ENCODE peak calls at places on chromosomes 5 and 9, in ten cellular contexts. One of them, this sample, is unnamed.

GRCh38 chr5:172497591-172498255 is 43.4 kb upstream of the SH3PXD2B start:
- DNase-seq in cardiac muscle cell: no peak
- DNase-seq in T-helper 2 cell: no peak
- DNase-seq in H4: no peak
- DNase-seq in hippocampal formation: no peak
- DNase-seq in colonic mucosa: peak; percentile 12
- DNase-seq in dermis microvascular lymphatic vessel endothelial cell: no peak
- DNase-seq in stimulated activated CD4-positive, alpha-beta T cell treated with anti-CD3 and anti-CD28 coated beads, Interleukin-4, amount 100 ng/mL, for 1 hour: no peak
- DNase-seq in fibroblast of lung: no peak
- DNase-seq in kidney: no peak
- DNase-seq in this sample: no peak

GRCh38 chr5:136424835-136425694 is 59.7 kb upstream of the TRPC7 start:
- DNase-seq in cardiac muscle cell: peak; percentile 73
- DNase-seq in T-helper 2 cell: no peak
- DNase-seq in H4: peak; percentile 45
- DNase-seq in hippocampal formation: peak; percentile 46
- DNase-seq in colonic mucosa: peak; percentile 82
- DNase-seq in dermis microvascular lymphatic vessel endothelial cell: peak; percentile 51
- DNase-seq in stimulated activated CD4-positive, alpha-beta T cell treated with anti-CD3 and anti-CD28 coated beads, Interleukin-4, amount 100 ng/mL, for 1 hour: peak; percentile 11
- DNase-seq in fibroblast of lung: peak; percentile 8
- DNase-seq in kidney: peak; percentile 84
- DNase-seq in this sample: peak; percentile 71

GRCh38 chr5:150651382-150651781 is 9.7 kb upstream of the MYOZ3 start:
- DNase-seq in cardiac muscle cell: no peak
- DNase-seq in T-helper 2 cell: no peak
- DNase-seq in H4: no peak
- DNase-seq in hippocampal formation: no peak
- DNase-seq in colonic mucosa: no peak
- DNase-seq in dermis microvascular lymphatic vessel endothelial cell: no peak
- DNase-seq in stimulated activated CD4-positive, alpha-beta T cell treated with anti-CD3 and anti-CD28 coated beads, Interleukin-4, amount 100 ng/mL, for 1 hour: no peak
- DNase-seq in fibroblast of lung: no peak
- DNase-seq in kidney: no peak
- DNase-seq in this sample: no peak

GRCh38 chr9:30197954-30198353 is 2186.5 kb upstream of the ACO1 start:
- DNase-seq in cardiac muscle cell: no peak
- DNase-seq in T-helper 2 cell: no peak
- DNase-seq in H4: peak; percentile 72
- DNase-seq in hippocampal formation: no peak
- DNase-seq in colonic mucosa: no peak
- DNase-seq in dermis microvascular lymphatic vessel endothelial cell: peak; percentile 19
- DNase-seq in stimulated activated CD4-positive, alpha-beta T cell treated with anti-CD3 and anti-CD28 coated beads, Interleukin-4, amount 100 ng/mL, for 1 hour: no peak
- DNase-seq in fibroblast of lung: no peak
- DNase-seq in kidney: no peak
- DNase-seq in this sample: no peak

GRCh38 chr5:150656191-150657132 is 4.6 kb upstream of the MYOZ3 start:
- DNase-seq in cardiac muscle cell: peak; percentile 73
- DNase-seq in T-helper 2 cell: peak; percentile 73
- DNase-seq in H4: no peak
- DNase-seq in hippocampal formation: peak; percentile 74
- DNase-seq in colonic mucosa: peak; percentile 79
- DNase-seq in dermis microvascular lymphatic vessel endothelial cell: peak; percentile 69
- DNase-seq in stimulated activated CD4-positive, alpha-beta T cell treated with anti-CD3 and anti-CD28 coated beads, Interleukin-4, amount 100 ng/mL, for 1 hour: peak; percentile 70
- DNase-seq in fibroblast of lung: peak; percentile 52
- DNase-seq in kidney: peak; percentile 93
- DNase-seq in this sample: peak; percentile 77

GRCh38 chr5:78317515-78317914 is 23.0 kb upstream of the AP3B1 start:
- DNase-seq in cardiac muscle cell: no peak
- DNase-seq in T-helper 2 cell: no peak
- DNase-seq in H4: no peak
- DNase-seq in hippocampal formation: no peak
- DNase-seq in colonic mucosa: no peak
- DNase-seq in dermis microvascular lymphatic vessel endothelial cell: no peak
- DNase-seq in stimulated activated CD4-positive, alpha-beta T cell treated with anti-CD3 and anti-CD28 coated beads, Interleukin-4, amount 100 ng/mL, for 1 hour: no peak
- DNase-seq in fibroblast of lung: no peak
- DNase-seq in kidney: no peak
- DNase-seq in this sample: no peak

GRCh38 chr9:74218374-74219063 is 278.6 kb upstream of the RORB start:
- DNase-seq in cardiac muscle cell: no peak
- DNase-seq in T-helper 2 cell: no peak
- DNase-seq in H4: no peak
- DNase-seq in hippocampal formation: no peak
- DNase-seq in colonic mucosa: no peak
- DNase-seq in dermis microvascular lymphatic vessel endothelial cell: no peak
- DNase-seq in stimulated activated CD4-positive, alpha-beta T cell treated with anti-CD3 and anti-CD28 coated beads, Interleukin-4, amount 100 ng/mL, for 1 hour: no peak
- DNase-seq in fibroblast of lung: no peak
- DNase-seq in kidney: peak; percentile 18
- DNase-seq in this sample: no peak

GRCh38 chr5:132773601-132774355 is 3.3 kb downstream of the SEPTIN8 start:
- DNase-seq in cardiac muscle cell: no peak
- DNase-seq in T-helper 2 cell: no peak
- DNase-seq in H4: no peak
- DNase-seq in hippocampal formation: no peak
- DNase-seq in colonic mucosa: no peak
- DNase-seq in dermis microvascular lymphatic vessel endothelial cell: no peak
- DNase-seq in stimulated activated CD4-positive, alpha-beta T cell treated with anti-CD3 and anti-CD28 coated beads, Interleukin-4, amount 100 ng/mL, for 1 hour: no peak
- DNase-seq in fibroblast of lung: no peak
- DNase-seq in kidney: no peak
- DNase-seq in this sample: no peak

GRCh38 chr9:114366334-114367128 is 21.3 kb downstream of the AKNA start:
- DNase-seq in cardiac muscle cell: peak; percentile 92
- DNase-seq in T-helper 2 cell: peak; percentile 76
- DNase-seq in H4: peak; percentile 92
- DNase-seq in hippocampal formation: no peak
- DNase-seq in colonic mucosa: no peak
- DNase-seq in dermis microvascular lymphatic vessel endothelial cell: no peak
- DNase-seq in stimulated activated CD4-positive, alpha-beta T cell treated with anti-CD3 and anti-CD28 coated beads, Interleukin-4, amount 100 ng/mL, for 1 hour: no peak
- DNase-seq in fibroblast of lung: peak; percentile 97
- DNase-seq in kidney: peak; percentile 57
- DNase-seq in this sample: no peak

GRCh38 chr9:134373269-134373668 is 47.0 kb downstream of the RXRA start:
- DNase-seq in cardiac muscle cell: no peak
- DNase-seq in T-helper 2 cell: peak; percentile 21
- DNase-seq in H4: no peak
- DNase-seq in hippocampal formation: no peak
- DNase-seq in colonic mucosa: no peak
- DNase-seq in dermis microvascular lymphatic vessel endothelial cell: no peak
- DNase-seq in stimulated activated CD4-positive, alpha-beta T cell treated with anti-CD3 and anti-CD28 coated beads, Interleukin-4, amount 100 ng/mL, for 1 hour: no peak
- DNase-seq in fibroblast of lung: no peak
- DNase-seq in kidney: no peak
- DNase-seq in this sample: no peak

GRCh38 chr9:98781588-98782383 is 14.6 kb downstream of the ANKS6 start:
- DNase-seq in cardiac muscle cell: no peak
- DNase-seq in T-helper 2 cell: no peak
- DNase-seq in H4: no peak
- DNase-seq in hippocampal formation: no peak
- DNase-seq in colonic mucosa: peak; percentile 61
- DNase-seq in dermis microvascular lymphatic vessel endothelial cell: no peak
- DNase-seq in stimulated activated CD4-positive, alpha-beta T cell treated with anti-CD3 and anti-CD28 coated beads, Interleukin-4, amount 100 ng/mL, for 1 hour: no peak
- DNase-seq in fibroblast of lung: no peak
- DNase-seq in kidney: peak; percentile 84
- DNase-seq in this sample: peak; percentile 76

GRCh38 chr5:67623078-67623477 is 426.5 kb upstream of the CD180 start:
- DNase-seq in cardiac muscle cell: no peak
- DNase-seq in T-helper 2 cell: no peak
- DNase-seq in H4: no peak
- DNase-seq in hippocampal formation: no peak
- DNase-seq in colonic mucosa: no peak
- DNase-seq in dermis microvascular lymphatic vessel endothelial cell: no peak
- DNase-seq in stimulated activated CD4-positive, alpha-beta T cell treated with anti-CD3 and anti-CD28 coated beads, Interleukin-4, amount 100 ng/mL, for 1 hour: no peak
- DNase-seq in fibroblast of lung: no peak
- DNase-seq in kidney: no peak
- DNase-seq in this sample: no peak

GRCh38 chr5:138472353-138472752 is 7.1 kb downstream of the EGR1 start:
- DNase-seq in cardiac muscle cell: no peak
- DNase-seq in T-helper 2 cell: no peak
- DNase-seq in H4: no peak
- DNase-seq in hippocampal formation: no peak
- DNase-seq in colonic mucosa: no peak
- DNase-seq in dermis microvascular lymphatic vessel endothelial cell: no peak
- DNase-seq in stimulated activated CD4-positive, alpha-beta T cell treated with anti-CD3 and anti-CD28 coated beads, Interleukin-4, amount 100 ng/mL, for 1 hour: no peak
- DNase-seq in fibroblast of lung: no peak
- DNase-seq in kidney: no peak
- DNase-seq in this sample: no peak

GRCh38 chr9:114271556-114272510 is 51.1 kb upstream of the ORM1 start:
- DNase-seq in cardiac muscle cell: peak; percentile 75
- DNase-seq in T-helper 2 cell: no peak
- DNase-seq in H4: no peak
- DNase-seq in hippocampal formation: peak; percentile 48
- DNase-seq in colonic mucosa: no peak
- DNase-seq in dermis microvascular lymphatic vessel endothelial cell: peak; percentile 79
- DNase-seq in stimulated activated CD4-positive, alpha-beta T cell treated with anti-CD3 and anti-CD28 coated beads, Interleukin-4, amount 100 ng/mL, for 1 hour: no peak
- DNase-seq in fibroblast of lung: peak; percentile 72
- DNase-seq in kidney: peak; percentile 69
- DNase-seq in this sample: no peak

GRCh38 chr5:147689436-147689835 is 93.1 kb downstream of the JAKMIP2 start:
- DNase-seq in cardiac muscle cell: no peak
- DNase-seq in T-helper 2 cell: no peak
- DNase-seq in H4: no peak
- DNase-seq in hippocampal formation: no peak
- DNase-seq in colonic mucosa: no peak
- DNase-seq in dermis microvascular lymphatic vessel endothelial cell: no peak
- DNase-seq in stimulated activated CD4-positive, alpha-beta T cell treated with anti-CD3 and anti-CD28 coated beads, Interleukin-4, amount 100 ng/mL, for 1 hour: no peak
- DNase-seq in fibroblast of lung: peak; percentile 71
- DNase-seq in kidney: no peak
- DNase-seq in this sample: no peak

GRCh38 chr5:159316519-159317383 is 13.5 kb downstream of the IL12B start:
- DNase-seq in cardiac muscle cell: peak; percentile 79
- DNase-seq in T-helper 2 cell: no peak
- DNase-seq in H4: peak; percentile 54
- DNase-seq in hippocampal formation: no peak
- DNase-seq in colonic mucosa: peak; percentile 30
- DNase-seq in dermis microvascular lymphatic vessel endothelial cell: peak; percentile 61
- DNase-seq in stimulated activated CD4-positive, alpha-beta T cell treated with anti-CD3 and anti-CD28 coated beads, Interleukin-4, amount 100 ng/mL, for 1 hour: peak; percentile 30
- DNase-seq in fibroblast of lung: peak; percentile 76
- DNase-seq in kidney: no peak
- DNase-seq in this sample: peak; percentile 52

GRCh38 chr9:90774682-90775081 is 26.9 kb upstream of the SYK start:
- DNase-seq in cardiac muscle cell: no peak
- DNase-seq in T-helper 2 cell: no peak
- DNase-seq in H4: no peak
- DNase-seq in hippocampal formation: no peak
- DNase-seq in colonic mucosa: no peak
- DNase-seq in dermis microvascular lymphatic vessel endothelial cell: no peak
- DNase-seq in stimulated activated CD4-positive, alpha-beta T cell treated with anti-CD3 and anti-CD28 coated beads, Interleukin-4, amount 100 ng/mL, for 1 hour: no peak
- DNase-seq in fibroblast of lung: no peak
- DNase-seq in kidney: no peak
- DNase-seq in this sample: no peak

GRCh38 chr9:14320272-14321245 is 6.6 kb upstream of the NFIB start:
- DNase-seq in cardiac muscle cell: peak; percentile 97
- DNase-seq in T-helper 2 cell: no peak
- DNase-seq in H4: peak; percentile 91
- DNase-seq in hippocampal formation: no peak
- DNase-seq in colonic mucosa: peak; percentile 54
- DNase-seq in dermis microvascular lymphatic vessel endothelial cell: peak; percentile 81
- DNase-seq in stimulated activated CD4-positive, alpha-beta T cell treated with anti-CD3 and anti-CD28 coated beads, Interleukin-4, amount 100 ng/mL, for 1 hour: no peak
- DNase-seq in fibroblast of lung: peak; percentile 99
- DNase-seq in kidney: no peak
- DNase-seq in this sample: peak; percentile 43

GRCh38 chr9:126395439-126396212 is 69.0 kb downstream of the MVB12B start:
- DNase-seq in cardiac muscle cell: peak; percentile 49
- DNase-seq in T-helper 2 cell: no peak
- DNase-seq in H4: peak; percentile 54
- DNase-seq in hippocampal formation: no peak
- DNase-seq in colonic mucosa: no peak
- DNase-seq in dermis microvascular lymphatic vessel endothelial cell: peak; percentile 70
- DNase-seq in stimulated activated CD4-positive, alpha-beta T cell treated with anti-CD3 and anti-CD28 coated beads, Interleukin-4, amount 100 ng/mL, for 1 hour: no peak
- DNase-seq in fibroblast of lung: peak; percentile 70
- DNase-seq in kidney: no peak
- DNase-seq in this sample: no peak

GRCh38 chr5:31452314-31452713 is 79.6 kb downstream of the DROSHA start:
- DNase-seq in cardiac muscle cell: no peak
- DNase-seq in T-helper 2 cell: no peak
- DNase-seq in H4: no peak
- DNase-seq in hippocampal formation: no peak
- DNase-seq in colonic mucosa: no peak
- DNase-seq in dermis microvascular lymphatic vessel endothelial cell: no peak
- DNase-seq in stimulated activated CD4-positive, alpha-beta T cell treated with anti-CD3 and anti-CD28 coated beads, Interleukin-4, amount 100 ng/mL, for 1 hour: no peak
- DNase-seq in fibroblast of lung: no peak
- DNase-seq in kidney: no peak
- DNase-seq in this sample: no peak

GRCh38 chr9:114856942-114857315 is 51.1 kb upstream of the TNFSF15 start:
- DNase-seq in cardiac muscle cell: no peak
- DNase-seq in T-helper 2 cell: no peak
- DNase-seq in H4: no peak
- DNase-seq in hippocampal formation: no peak
- DNase-seq in colonic mucosa: no peak
- DNase-seq in dermis microvascular lymphatic vessel endothelial cell: no peak
- DNase-seq in stimulated activated CD4-positive, alpha-beta T cell treated with anti-CD3 and anti-CD28 coated beads, Interleukin-4, amount 100 ng/mL, for 1 hour: no peak
- DNase-seq in fibroblast of lung: no peak
- DNase-seq in kidney: no peak
- DNase-seq in this sample: no peak

GRCh38 chr5:174560861-174561260 is 163.5 kb upstream of the MSX2 start:
- DNase-seq in cardiac muscle cell: no peak
- DNase-seq in T-helper 2 cell: no peak
- DNase-seq in H4: no peak
- DNase-seq in hippocampal formation: no peak
- DNase-seq in colonic mucosa: no peak
- DNase-seq in dermis microvascular lymphatic vessel endothelial cell: no peak
- DNase-seq in stimulated activated CD4-positive, alpha-beta T cell treated with anti-CD3 and anti-CD28 coated beads, Interleukin-4, amount 100 ng/mL, for 1 hour: no peak
- DNase-seq in fibroblast of lung: no peak
- DNase-seq in kidney: no peak
- DNase-seq in this sample: no peak

GRCh38 chr9:104944871-104945270 is 16.9 kb upstream of the ABCA1 start:
- DNase-seq in cardiac muscle cell: no peak
- DNase-seq in T-helper 2 cell: no peak
- DNase-seq in H4: no peak
- DNase-seq in hippocampal formation: no peak
- DNase-seq in colonic mucosa: no peak
- DNase-seq in dermis microvascular lymphatic vessel endothelial cell: no peak
- DNase-seq in stimulated activated CD4-positive, alpha-beta T cell treated with anti-CD3 and anti-CD28 coated beads, Interleukin-4, amount 100 ng/mL, for 1 hour: no peak
- DNase-seq in fibroblast of lung: no peak
- DNase-seq in kidney: no peak
- DNase-seq in this sample: no peak

GRCh38 chr9:102795532-102795931 is 199.6 kb upstream of the CYLC2 start:
- DNase-seq in cardiac muscle cell: no peak
- DNase-seq in T-helper 2 cell: no peak
- DNase-seq in H4: no peak
- DNase-seq in hippocampal formation: no peak
- DNase-seq in colonic mucosa: no peak
- DNase-seq in dermis microvascular lymphatic vessel endothelial cell: no peak
- DNase-seq in stimulated activated CD4-positive, alpha-beta T cell treated with anti-CD3 and anti-CD28 coated beads, Interleukin-4, amount 100 ng/mL, for 1 hour: no peak
- DNase-seq in fibroblast of lung: no peak
- DNase-seq in kidney: no peak
- DNase-seq in this sample: no peak

GRCh38 chr5:59285300-59286017 is 608.1 kb downstream of the PDE4D start:
- DNase-seq in cardiac muscle cell: peak; percentile 16
- DNase-seq in T-helper 2 cell: no peak
- DNase-seq in H4: no peak
- DNase-seq in hippocampal formation: no peak
- DNase-seq in colonic mucosa: no peak
- DNase-seq in dermis microvascular lymphatic vessel endothelial cell: no peak
- DNase-seq in stimulated activated CD4-positive, alpha-beta T cell treated with anti-CD3 and anti-CD28 coated beads, Interleukin-4, amount 100 ng/mL, for 1 hour: no peak
- DNase-seq in fibroblast of lung: no peak
- DNase-seq in kidney: no peak
- DNase-seq in this sample: no peak

GRCh38 chr9:131441441-131441840 is 47.6 kb downstream of the PRRC2B start:
- DNase-seq in cardiac muscle cell: no peak
- DNase-seq in T-helper 2 cell: no peak
- DNase-seq in H4: no peak
- DNase-seq in hippocampal formation: no peak
- DNase-seq in colonic mucosa: no peak
- DNase-seq in dermis microvascular lymphatic vessel endothelial cell: no peak
- DNase-seq in stimulated activated CD4-positive, alpha-beta T cell treated with anti-CD3 and anti-CD28 coated beads, Interleukin-4, amount 100 ng/mL, for 1 hour: no peak
- DNase-seq in fibroblast of lung: no peak
- DNase-seq in kidney: no peak
- DNase-seq in this sample: no peak

GRCh38 chr9:18317896-18318295 is 156.1 kb upstream of the ADAMTSL1 start:
- DNase-seq in cardiac muscle cell: peak; percentile 18
- DNase-seq in T-helper 2 cell: no peak
- DNase-seq in H4: no peak
- DNase-seq in hippocampal formation: no peak
- DNase-seq in colonic mucosa: no peak
- DNase-seq in dermis microvascular lymphatic vessel endothelial cell: no peak
- DNase-seq in stimulated activated CD4-positive, alpha-beta T cell treated with anti-CD3 and anti-CD28 coated beads, Interleukin-4, amount 100 ng/mL, for 1 hour: no peak
- DNase-seq in fibroblast of lung: no peak
- DNase-seq in kidney: no peak
- DNase-seq in this sample: no peak

GRCh38 chr9:113807173-113808061 is 68.7 kb upstream of the ZNF618 start:
- DNase-seq in cardiac muscle cell: peak; percentile 75
- DNase-seq in T-helper 2 cell: no peak
- DNase-seq in H4: peak; percentile 50
- DNase-seq in hippocampal formation: peak; percentile 23
- DNase-seq in colonic mucosa: peak; percentile 59
- DNase-seq in dermis microvascular lymphatic vessel endothelial cell: peak; percentile 64
- DNase-seq in stimulated activated CD4-positive, alpha-beta T cell treated with anti-CD3 and anti-CD28 coated beads, Interleukin-4, amount 100 ng/mL, for 1 hour: peak; percentile 14
- DNase-seq in fibroblast of lung: peak; percentile 77
- DNase-seq in kidney: no peak
- DNase-seq in this sample: peak; percentile 60

This sample was measured in stomach.